ENCODE peak calls at places on chromosomes 7 and 10, in six cellular contexts. O is GM12865, B is progenitor cell of endocrine pancreas, Z is HCT116, F is D721Med, D is A549. E is an unnamed sample.

GRCh38 chr10:111598433-111599059 is 521.7 kb downstream of the ADRA2A start:
- DNase-seq in Z (peak; percentile 60), O (peak; percentile 73), B (peak; percentile 41), D (peak; percentile 66), F (no peak), E (peak; percentile 53)

GRCh38 chr10:60236869-60237524 is 152.7 kb downstream of the ANK3 start:
- DNase-seq in F (no peak), Z (no peak), B (no peak), D (no peak), O (peak; percentile 92), E (peak; percentile 62)

GRCh38 chr7:136845899-136846465 is 22.5 kb upstream of the CHRM2 start:
- DNase-seq in Z (no peak), O (no peak), F (no peak), D (no peak), B (no peak), E (no peak)

GRCh38 chr7:102030696-102031095 is 213.3 kb downstream of the CUX1 start:
- DNase-seq in Z (no peak), O (peak; percentile 80), B (no peak), F (no peak), D (no peak), E (no peak)

GRCh38 chr10:24544776-24545175 is 178.9 kb downstream of the ARHGAP21 start:
- DNase-seq in Z (no peak), B (no peak), O (no peak), F (no peak), D (no peak), E (no peak)

GRCh38 chr10:30637881-30638467 is 8.4 kb upstream of the LYZL2 start:
- DNase-seq in D (peak; percentile 81), O (no peak), B (no peak), Z (peak; percentile 62), F (no peak), E (no peak)

GRCh38 chr10:92432596-92432995 is 141.3 kb downstream of the IDE start:
- DNase-seq in O (no peak), B (no peak), Z (no peak), D (no peak), F (no peak), E (no peak)

GRCh38 chr7:123191132-123191531 is 8.6 kb downstream of the SLC13A1 start:
- DNase-seq in B (no peak), O (peak; percentile 5), D (peak; percentile 51), F (no peak), Z (no peak), E (no peak)

GRCh38 chr7:48875300-48875916 is 48.9 kb upstream of the CDC14C start:
- DNase-seq in B (peak; percentile 22), O (peak; percentile 45), D (peak; percentile 48), Z (no peak), F (no peak), E (no peak)

GRCh38 chr7:131774419-131775220 is 218.2 kb upstream of the PODXL start:
- DNase-seq in D (no peak), F (no peak), B (no peak), Z (no peak), O (no peak), E (no peak)

GRCh38 chr7:3953946-3954345 is 652.9 kb downstream of the SDK1 start:
- DNase-seq in Z (no peak), O (no peak), D (no peak), B (no peak), F (no peak), E (no peak)

GRCh38 chr10:6221971-6222751 is 19.4 kb downstream of the PFKFB3 start:
- DNase-seq in D (no peak), O (no peak), B (no peak), F (no peak), Z (no peak), E (no peak)

GRCh38 chr10:14439451-14440259 is 108.9 kb upstream of the FRMD4A start:
- DNase-seq in F (no peak), Z (no peak), D (no peak), O (no peak), B (no peak), E (no peak)

GRCh38 chr7:68411742-68412141 is 1186.5 kb upstream of the AUTS2 start:
- DNase-seq in D (no peak), F (no peak), B (no peak), Z (no peak), O (no peak), E (no peak)

GRCh38 chr10:32980242-32980557 is 22.2 kb upstream of the ITGB1 start:
- DNase-seq in O (no peak), B (no peak), D (no peak), F (no peak), Z (no peak), E (no peak)

GRCh38 chr7:103445228-103446020 is 583 bp downstream of the SLC26A5 start:
- DNase-seq in O (no peak), B (no peak), F (no peak), Z (no peak), D (no peak), E (peak; percentile 31)

GRCh38 chr10:61978965-61979364 is 77.5 kb downstream of the ARID5B start:
- DNase-seq in Z (no peak), B (no peak), D (no peak), F (no peak), O (no peak), E (no peak)

GRCh38 chr10:72736176-72736795 is 44.3 kb downstream of the MCU start:
- DNase-seq in Z (no peak), F (peak; percentile 41), B (no peak), D (peak; percentile 50), O (no peak), E (no peak)

GRCh38 chr10:124290095-124290795 is 128.5 kb downstream of the OAT start:
- DNase-seq in B (no peak), F (no peak), D (no peak), Z (no peak), O (peak; percentile 84), E (peak; percentile 45)

GRCh38 chr7:155961241-155962190 is 149.3 kb upstream of the SHH start:
- DNase-seq in O (peak; percentile 5), Z (peak; percentile 92), D (no peak), F (no peak), B (no peak), E (no peak)

GRCh38 chr10:100969175-100970075 is at the start of gene SEMA4G:
- DNase-seq in O (peak; percentile 45), Z (peak; percentile 21), B (peak; percentile 76), F (peak; percentile 78), D (peak; percentile 44), E (peak; percentile 80)

GRCh38 chr7:142024547-142024946 is 28.9 kb downstream of the MGAM start:
- DNase-seq in B (no peak), D (no peak), F (no peak), O (no peak), Z (no peak), E (no peak)

GRCh38 chr10:125692932-125693847 is 10.2 kb upstream of the TEX36 start:
- DNase-seq in D (no peak), F (no peak), O (no peak), Z (no peak), B (no peak), E (no peak)
- TF ChIP-seq CTCF in D (no peak), F (no peak), O (no peak), Z (no peak), B (no peak), E (no peak)

GRCh38 chr10:102963237-102963886 is 45.3 kb downstream of the CNNM2 start:
- DNase-seq in F (no peak), Z (no peak), B (no peak), O (no peak), D (peak; percentile 63), E (no peak)
- TF ChIP-seq CTCF in F (no peak), Z (no peak), B (no peak), O (no peak), D (no peak), E (no peak)

DNA sequence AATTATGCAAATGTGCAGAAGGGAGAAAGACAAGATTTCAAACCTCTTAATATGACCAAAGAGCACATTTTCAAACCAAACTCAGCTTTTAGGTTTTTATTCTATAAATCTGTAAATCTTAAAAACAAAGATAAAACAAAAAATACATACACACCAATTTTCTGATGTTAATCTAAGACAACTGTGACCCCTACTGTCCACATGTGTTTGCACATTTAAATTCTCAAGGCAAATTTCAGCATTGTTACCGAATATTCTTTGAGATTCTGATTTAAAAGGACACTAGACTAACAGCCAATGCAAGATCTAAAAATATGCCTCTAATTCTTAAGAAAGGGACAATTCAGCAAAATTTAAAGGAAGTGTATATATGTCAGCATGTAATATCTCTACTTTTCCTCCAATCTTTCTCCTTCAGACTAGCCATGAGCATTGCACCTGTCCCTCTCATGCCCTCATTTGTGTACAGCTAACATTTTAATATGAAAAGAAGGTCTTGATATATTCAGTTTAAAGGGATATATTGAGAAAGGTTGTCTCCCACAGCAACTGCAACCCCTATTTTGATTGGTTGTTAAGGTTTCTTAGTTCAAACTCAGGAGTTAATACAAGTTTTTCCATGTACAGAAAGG is 417.9 kb downstream of the IPMK start:
- DNase-seq in B (no peak), F (no peak), D (peak; percentile 33), Z (no peak), O (no peak), E (no peak)
- TF ChIP-seq CTCF in B (peak; percentile 40), F (peak; percentile 44), D (peak; percentile 76), Z (peak; percentile 31), O (no peak), E (peak; percentile 3)

GRCh38 chr7:26265061-26265460 is 26.6 kb upstream of the SNX10 start:
- DNase-seq in B (no peak), F (no peak), Z (no peak), D (no peak), O (no peak), E (no peak)

GRCh38 chr7:26267631-26268166 is 24.0 kb upstream of the SNX10 start:
- DNase-seq in D (no peak), O (no peak), B (no peak), Z (no peak), F (no peak), E (no peak)

GRCh38 chr7:26265499-26266075 is 26.1 kb upstream of the SNX10 start:
- DNase-seq in Z (no peak), F (no peak), D (no peak), B (no peak), O (no peak), E (no peak)
- TF ChIP-seq CTCF in Z (no peak), F (no peak), D (no peak), B (no peak), O (no peak), E (no peak)